ENCODE peak calls at places on chromosomes 1 and 21, in nine cellular contexts. R is C1 segment of cervical spinal cord, H is NCI-H510A treated with DMSO at 0.1 percent for 48 hours, C is AML-193, K is HAP-1, D is cerebellar cortex, S is body of pancreas, J is dermis blood vessel endothelial cell, V is fibroblast of lung. I is an unnamed sample.

GRCh38 chr21:36545776-36546511 is 66.0 kb upstream of the CLDN14 start:
- DNase-seq in C (no peak), J (no peak), S (no peak), R (no peak), H (no peak), V (peak; percentile 63), K (no peak), D (no peak), I (no peak)

GRCh38 chr1:212945761-212946160 is 4.6 kb upstream of the VASH2 start:
- DNase-seq in V (no peak), C (no peak), R (no peak), J (no peak), D (no peak), K (no peak), H (no peak), S (no peak), I (no peak)

GRCh38 chr1:83860506-83861221 is 138.3 kb downstream of the TTLL7 start:
- DNase-seq in H (peak; percentile 56), K (peak; percentile 61), R (peak; percentile 81), C (no peak), S (peak; percentile 92), J (peak; percentile 75), D (peak; percentile 30), V (peak; percentile 43), I (peak; percentile 44)

GRCh38 chr1:236795757-236796719 is 946 bp downstream of the MTR start:
- DNase-seq in R (no peak), V (peak; percentile 61), S (no peak), J (peak; percentile 44), C (peak; percentile 42), H (peak; percentile 8), D (peak; percentile 26), K (peak; percentile 49), I (no peak)

GRCh38 chr1:27388337-27389005 is 4.0 kb upstream of the GPR3 start:
- DNase-seq in C (peak; percentile 38), H (peak; percentile 63), R (no peak), K (peak; percentile 81), S (peak; percentile 89), V (no peak), J (peak; percentile 63), D (peak; percentile 90), I (peak; percentile 15)

GRCh38 chr1:112700290-112701226 is 6.4 kb downstream of the RHOC start:
- DNase-seq in J (peak; percentile 100), K (peak; percentile 92), C (no peak), H (peak; percentile 78), D (peak; percentile 77), R (peak; percentile 86), V (peak; percentile 93), S (peak; percentile 95), I (peak; percentile 88)

GRCh38 chr1:100250264-100250663 is 630 bp upstream of the DBT start:
- DNase-seq in D (peak; percentile 28), S (no peak), J (no peak), R (no peak), V (no peak), H (no peak), K (no peak), C (no peak), I (no peak)

GRCh38 chr1:52632732-52633290 is at the start of gene SHISAL2A:
- DNase-seq in R (peak; percentile 8), S (peak; percentile 54), J (peak; percentile 49), C (no peak), K (no peak), D (no peak), V (peak; percentile 43), H (peak; percentile 20), I (no peak)

GRCh38 chr1:233097546-233098254 is 147.3 kb downstream of the NTPCR start:
- DNase-seq in D (no peak), K (no peak), H (no peak), J (no peak), S (no peak), C (no peak), R (no peak), V (peak; percentile 80), I (no peak)

GRCh38 chr1:228902781-228903572 is 167.7 kb downstream of the RHOU start:
- DNase-seq in D (peak; percentile 0), K (no peak), J (peak; percentile 93), C (no peak), V (peak; percentile 97), H (no peak), R (peak; percentile 90), S (peak; percentile 89), I (no peak)

GRCh38 chr1:193283026-193283425 is 96.6 kb upstream of the B3GALT2 start:
- DNase-seq in R (no peak), S (no peak), D (no peak), V (peak; percentile 65), C (no peak), K (no peak), J (no peak), H (no peak), I (no peak)

GRCh38 chr21:44293551-44294231 is 6.2 kb upstream of the PFKL start:
- DNase-seq in D (no peak), K (no peak), V (no peak), J (no peak), H (no peak), S (no peak), C (no peak), R (no peak), I (no peak)

GRCh38 chr1:159091547-159092397 is 15.2 kb upstream of the AIM2 start:
- DNase-seq in R (no peak), K (no peak), J (peak; percentile 61), D (no peak), V (peak; percentile 82), S (no peak), H (no peak), C (peak; percentile 80), I (no peak)

GRCh38 chr1:27689423-27690173 is 17.6 kb upstream of the IFI6 start:
- DNase-seq in H (no peak), C (no peak), V (peak; percentile 85), S (no peak), K (no peak), D (no peak), R (no peak), J (no peak), I (no peak)

GRCh38 chr1:21574464-21575151 is 65.4 kb downstream of the ALPL start:
- DNase-seq in D (no peak), J (no peak), K (peak; percentile 87), V (peak; percentile 55), C (no peak), S (no peak), R (peak; percentile 34), H (no peak), I (no peak)

GRCh38 chr1:190436615-190437014 is 41.0 kb downstream of the BRINP3 start:
- DNase-seq in S (no peak), R (no peak), V (peak; percentile 36), J (peak; percentile 0), C (peak; percentile 25), D (peak; percentile 35), H (no peak), K (peak; percentile 21), I (no peak)

GRCh38 chr1:25673962-25674928 is 57.7 kb downstream of the MAN1C1 start:
- DNase-seq in S (no peak), R (no peak), J (no peak), H (no peak), K (no peak), V (no peak), D (no peak), C (no peak), I (no peak)

GRCh38 chr1:114334297-114334696 is 176.7 kb downstream of the TRIM33 start:
- DNase-seq in S (no peak), C (no peak), D (no peak), J (no peak), V (no peak), R (no peak), K (no peak), H (no peak), I (no peak)

GRCh38 chr21:38156200-38156599 is 100.6 kb upstream of the KCNJ15 start:
- DNase-seq in K (no peak), C (no peak), J (no peak), V (no peak), D (no peak), H (no peak), S (no peak), R (no peak), I (no peak)

GRCh38 chr1:111538343-111539035 is 35.1 kb upstream of the ADORA3 start:
- DNase-seq in S (no peak), K (no peak), H (no peak), D (no peak), J (no peak), C (no peak), V (peak; percentile 75), R (no peak), I (no peak)

GRCh38 chr1:244918422-244919319 is 54.3 kb upstream of the HNRNPU start:
- DNase-seq in S (peak; percentile 63), H (peak; percentile 5), J (peak; percentile 44), D (peak; percentile 67), K (peak; percentile 43), V (peak; percentile 20), R (peak; percentile 35), C (peak; percentile 37), I (peak; percentile 43)

GRCh38 chr1:162892916-162893714 is 32.1 kb upstream of the CCDC190 start:
- DNase-seq in K (no peak), S (no peak), V (no peak), J (peak; percentile 62), H (no peak), R (no peak), D (no peak), C (peak; percentile 85), I (no peak)